ENCODE peak calls at places on chromosomes 16 and 17, in six cellular contexts. R, P, U, Q, W and E are unnamed samples.

GRCh38 chr17:67696347-67696746 is 21.4 kb upstream of the NOL11 start:
- DNase-seq in P (no peak), U (no peak), W (no peak), R (no peak), Q (no peak), E (no peak)

GRCh38 chr17:33267279-33267790 is 25.8 kb downstream of the ASIC2 start:
- DNase-seq in W (no peak), Q (no peak), R (no peak), P (no peak), U (no peak), E (peak)

GRCh38 chr16:24645739-24646645 is 83.5 kb upstream of the TNRC6A start:
- DNase-seq in R (no peak), Q (no peak), P (peak), W (no peak), U (no peak), E (peak)

GRCh38 chr17:62186841-62187240 is 121.8 kb upstream of the MED13 start:
- DNase-seq in P (no peak), W (no peak), Q (no peak), U (no peak), R (no peak), E (no peak)

GRCh38 chr17:41824086-41824485 is 11.3 kb downstream of the FKBP10 start:
- DNase-seq in P (no peak), Q (no peak), R (no peak), W (no peak), U (no peak), E (no peak)

GRCh38 chr16:68825427-68825826 is 17.9 kb upstream of the TANGO6 start:
- DNase-seq in W (no peak), Q (no peak), P (no peak), U (no peak), R (no peak), E (no peak)

GRCh38 chr16:81855552-81856153 is 76.6 kb downstream of the PLCG2 start:
- DNase-seq in R (no peak), Q (no peak), W (no peak), P (no peak), U (no peak), E (no peak)

GRCh38 chr16:21302454-21302853 is 24.4 kb upstream of the CRYM start:
- DNase-seq in R (no peak), W (peak), Q (no peak), P (no peak), U (no peak), E (no peak)

GRCh38 chr17:38922538-38923291 is 2.7 kb upstream of the LASP1NB start:
- DNase-seq in R (no peak), P (peak), W (no peak), U (no peak), Q (peak), E (peak)

GRCh38 chr17:9802294-9802693 is 10.9 kb upstream of the DHRS7C start:
- DNase-seq in R (no peak), P (no peak), W (no peak), U (no peak), Q (no peak), E (peak)

GRCh38 chr16:12569061-12569460 is 234.6 kb downstream of the CPPED1 start:
- DNase-seq in Q (no peak), R (no peak), P (no peak), W (no peak), U (no peak), E (no peak)

GRCh38 chr17:27896656-27897055 is 3.5 kb upstream of the LYRM9 start:
- DNase-seq in U (no peak), Q (no peak), P (no peak), W (no peak), R (no peak), E (no peak)